ENCODE peak calls at places on chromosome 21, in four cellular contexts. M, D, V and Y are unnamed samples.

GRCh38 chr21:34925597-34925996 is 123.5 kb downstream of the RUNX1 start:
- DNase-seq in M (no peak), D (no peak), V (no peak), Y (no peak)

GRCh38 chr21:39863111-39863510 is 4.1 kb upstream of the PCP4 start:
- DNase-seq in M (peak; percentile 59), D (peak; percentile 62), V (no peak), Y (peak; percentile 1)

GRCh38 chr21:26169061-26169610 is 1.4 kb downstream of the APP start:
- DNase-seq in M (peak; percentile 70), D (peak; percentile 60), V (peak; percentile 71), Y (peak; percentile 68)

GRCh38 chr21:46425061-46425460 is 33.6 kb upstream of the DIP2A start:
- DNase-seq in M (no peak), D (no peak), V (no peak), Y (no peak)

GRCh38 chr21:28959367-28960099 is 33.1 kb downstream of the LTN1 start:
- DNase-seq in M (peak; percentile 40), D (peak; percentile 39), V (peak; percentile 89), Y (peak; percentile 28)

GRCh38 chr21:34298797-34299539 is 64.8 kb upstream of the KCNE2 start:
- DNase-seq in M (no peak), D (no peak), V (no peak), Y (no peak)

GRCh38 chr21:45745256-45745655 is 101.7 kb downstream of the PCBP3 start:
- DNase-seq in M (no peak), D (no peak), V (no peak), Y (no peak)

GRCh38 chr21:39525129-39525528 is 73.4 kb downstream of the SH3BGR start:
- DNase-seq in M (no peak), D (no peak), V (no peak), Y (no peak)

GRCh38 chr21:28791595-28792282 is 200.9 kb downstream of the LTN1 start:
- DNase-seq in M (no peak), D (no peak), V (no peak), Y (no peak)

GRCh38 chr21:41863439-41863740 is 15.8 kb downstream of the PRDM15 start:
- DNase-seq in M (no peak), D (no peak), V (no peak), Y (no peak)

GRCh38 chr21:44440241-44441040 is 14.9 kb upstream of the LRRC3 start:
- DNase-seq in M (no peak), D (no peak), V (no peak), Y (no peak)

GRCh38 chr21:35375115-35375514 is 326.0 kb upstream of the RUNX1 start:
- DNase-seq in M (peak; percentile 61), D (peak; percentile 77), V (peak; percentile 82), Y (peak; percentile 88)

GRCh38 chr21:25963186-25963585 is 207.4 kb downstream of the APP start:
- DNase-seq in M (peak; percentile 85), D (peak; percentile 80), V (peak; percentile 34), Y (peak; percentile 83)

GRCh38 chr21:29181799-29182470 is 51.5 kb downstream of the MAP3K7CL start:
- DNase-seq in M (peak; percentile 75), D (peak; percentile 64), V (peak; percentile 95), Y (peak; percentile 84)

GRCh38 chr21:42939581-42940413 is 14.4 kb upstream of the ERVH48-1 start:
- DNase-seq in M (peak; percentile 99), D (peak; percentile 97), V (peak; percentile 99), Y (peak; percentile 98)
- H3K4me3 ChIP-seq in M (peak overlapping the region; percentile 10), D (peak overlapping the region; percentile 2), V (peak overlapping the region; percentile 26), Y (no peak overlapping the region)

GRCh38 chr21:30408782-30409494 is 13.1 kb downstream of the KRTAP13-1 start:
- DNase-seq in M (peak; percentile 93), D (peak; percentile 83), V (no peak), Y (peak; percentile 94)
- TF ChIP-seq CTCF in M (peak; percentile 83), D (peak; percentile 87), V (no peak), Y (peak; percentile 76)

GRCh38 chr21:37914211-37914900 is 1.9 kb downstream of the KCNJ6 start:
- DNase-seq in M (peak; percentile 14), D (peak; percentile 34), V (peak; percentile 22), Y (peak; percentile 33)

GRCh38 chr21:37915516-37915915 is 741 bp downstream of the KCNJ6 start:
- DNase-seq in M (no peak), D (peak; percentile 8), V (no peak), Y (no peak)

GRCh38 chr21:37915941-37916794 is at the start of gene KCNJ6:
- DNase-seq in M (no peak), D (peak; percentile 37), V (peak; percentile 52), Y (peak; percentile 49)

GRCh38 chr21:37917612-37918011 is 1.4 kb upstream of the KCNJ6 start:
- DNase-seq in M (peak; percentile 62), D (peak; percentile 49), V (peak; percentile 87), Y (peak; percentile 67)

DNA sequence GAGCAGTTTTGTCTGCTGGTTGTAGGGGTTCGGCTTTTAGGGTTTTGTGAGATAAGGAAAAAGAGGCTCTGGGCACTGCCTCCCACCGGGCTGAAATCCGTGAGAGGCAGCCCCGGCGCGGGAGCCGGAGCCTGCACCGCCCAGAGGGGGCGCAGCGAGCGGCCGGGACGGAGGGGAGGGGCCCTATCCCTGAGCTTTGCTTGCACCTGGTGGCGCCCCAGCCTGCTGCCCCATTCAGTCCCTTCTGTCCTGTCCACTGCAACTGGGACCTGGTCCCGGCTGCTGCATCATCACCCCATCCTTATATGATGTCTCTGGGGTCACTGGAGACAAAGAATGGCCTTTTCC is 512 bp upstream of the KCNJ6 start:
- DNase-seq in M (no peak), D (no peak), V (no peak), Y (no peak)
- H3K4me3 ChIP-seq in M (no peak overlapping the region), D (no peak overlapping the region), V (no peak overlapping the region), Y (no peak overlapping the region)

DNA sequence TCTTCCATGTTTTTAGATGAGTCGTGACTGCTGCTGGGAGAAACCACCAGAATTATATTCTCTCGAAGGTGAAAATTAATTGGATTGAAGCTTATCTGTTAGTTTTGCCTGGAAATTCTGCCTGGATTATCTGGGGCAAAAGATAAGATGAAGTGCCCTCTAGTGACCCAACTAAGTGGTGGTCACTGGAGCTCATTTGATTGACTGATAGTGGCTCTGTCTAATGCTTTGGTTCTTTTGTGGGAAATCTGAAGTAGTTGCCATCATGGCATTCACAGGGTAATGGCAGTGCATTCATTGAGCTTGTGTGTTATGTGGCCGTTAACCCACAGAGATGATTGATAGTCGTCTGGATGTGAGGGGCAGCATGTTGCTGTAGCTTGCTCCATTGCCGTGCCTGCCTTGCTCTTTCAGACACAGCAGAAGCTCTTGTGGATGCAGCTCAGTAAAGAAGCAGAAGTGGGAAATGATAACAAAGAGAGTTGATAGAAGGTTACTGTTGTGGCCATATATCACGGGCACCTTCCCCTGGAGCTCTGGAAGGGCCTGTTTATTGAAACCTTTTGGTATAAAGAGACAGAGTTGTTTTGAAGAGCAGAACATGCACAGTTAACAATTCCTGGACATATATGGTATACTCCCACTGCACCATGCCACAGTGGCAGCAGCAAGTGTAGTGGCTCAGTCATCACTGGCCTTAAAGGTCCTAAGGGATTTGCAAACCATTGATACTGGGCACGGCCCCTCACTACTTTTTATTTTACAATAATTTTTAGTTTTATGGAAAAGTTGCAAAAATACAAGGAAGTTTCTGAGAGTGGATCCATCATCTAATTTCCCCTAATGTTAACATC is 42.0 kb downstream of the CXADR start:
- DNase-seq in M (peak; percentile 20), D (no peak), V (peak; percentile 10), Y (peak; percentile 14)
- TF ChIP-seq CTCF in M (peak; percentile 56), D (peak; percentile 50), V (peak; percentile 35), Y (peak; percentile 40)

GRCh38 chr21:36966066-36966845 is at the start of gene HLCS:
- DNase-seq in M (peak; percentile 85), D (peak; percentile 69), V (peak; percentile 36), Y (peak; percentile 75)

GRCh38 chr21:36964398-36964797 is 2.1 kb downstream of the HLCS start:
- DNase-seq in M (no peak), D (no peak), V (no peak), Y (no peak)

GRCh38 chr21:36966846-36967657 is 583 bp upstream of the HLCS start:
- DNase-seq in M (no peak), D (no peak), V (no peak), Y (no peak)

GRCh38 chr21:36965720-36966065 is 776 bp downstream of the HLCS start:
- DNase-seq in M (no peak), D (no peak), V (no peak), Y (no peak)

DNA sequence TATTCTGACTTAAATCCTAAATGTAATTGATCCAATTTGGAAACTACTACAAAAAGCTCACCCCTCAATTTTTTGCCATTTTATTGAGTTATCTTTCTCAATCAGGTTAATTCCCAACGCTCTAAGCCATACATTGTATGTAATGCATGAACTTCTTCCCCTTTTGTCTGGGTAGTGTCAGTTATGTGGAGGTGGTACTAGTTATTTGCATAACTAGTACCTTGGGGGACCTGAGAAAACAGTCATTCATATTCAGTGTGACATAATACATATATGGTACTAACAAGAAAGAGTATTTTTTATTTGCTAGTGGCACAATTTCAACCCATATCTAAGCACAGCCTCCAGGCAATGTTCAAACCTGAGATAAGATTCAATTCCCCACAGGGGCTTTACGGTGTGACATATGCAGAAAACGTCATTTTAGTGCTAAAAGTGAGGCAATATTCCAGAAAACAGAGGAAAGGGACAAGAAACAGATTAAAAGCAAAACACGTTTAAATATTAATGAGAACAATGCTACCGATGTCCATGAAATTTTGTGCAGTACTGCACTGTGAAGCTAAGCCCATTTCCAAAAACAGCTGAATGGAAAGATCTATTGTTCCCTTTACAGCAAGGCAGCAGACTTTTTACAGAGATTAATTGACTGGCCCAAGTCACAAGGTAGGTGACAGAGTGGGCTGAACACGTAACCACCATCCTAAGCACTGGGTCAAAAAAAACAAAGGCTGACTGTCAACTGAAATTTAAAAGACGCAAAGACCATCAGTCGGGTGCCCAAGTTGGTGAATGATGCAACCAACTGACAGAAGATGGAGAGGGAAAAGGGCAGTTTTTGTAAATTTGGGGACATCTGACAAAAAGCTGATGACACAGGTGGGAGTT is 1.4 kb downstream of the HLCS start:
- DNase-seq in M (no peak), D (no peak), V (no peak), Y (no peak)
- H3K4me3 ChIP-seq in M (peak overlapping the region; percentile 95), D (peak overlapping the region; percentile 79), V (no peak overlapping the region), Y (no peak overlapping the region)

GRCh38 chr21:24369751-24370150 is 1237.5 kb downstream of the MRPL39 start:
- DNase-seq in M (no peak), D (no peak), V (peak; percentile 2), Y (no peak)

GRCh38 chr21:24369278-24369677 is 1238.0 kb downstream of the MRPL39 start:
- DNase-seq in M (no peak), D (no peak), V (no peak), Y (no peak)

DNA sequence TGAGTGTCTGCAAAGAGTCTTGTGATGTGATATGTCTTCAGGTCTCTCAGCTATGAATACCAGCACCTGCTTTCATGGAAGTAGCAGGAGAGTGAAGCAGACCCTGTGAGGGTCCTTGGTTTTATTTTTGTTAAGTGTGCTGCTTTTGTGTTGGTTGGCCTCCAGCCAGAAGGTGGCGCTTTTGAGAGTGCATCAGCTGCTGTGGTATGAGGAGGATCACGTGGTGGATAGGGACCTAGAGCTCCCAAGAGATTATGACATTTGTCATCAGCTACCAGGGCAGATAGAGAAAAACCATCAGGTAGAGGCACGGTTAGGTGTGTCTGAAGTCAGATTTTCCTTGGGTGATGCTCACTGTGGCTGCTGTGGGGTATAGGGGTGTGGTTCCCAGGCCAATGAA is 1232.1 kb downstream of the MRPL39 start:
- DNase-seq in M (no peak), D (no peak), V (no peak), Y (no peak)
- TF ChIP-seq CTCF in M (peak; percentile 41), D (no peak), V (no peak), Y (no peak)

GRCh38 chr21:14535702-14536101 is 10.4 kb downstream of the SAMSN1 start:
- DNase-seq in M (no peak), D (no peak), V (no peak), Y (no peak)
- H3K4me3 ChIP-seq in M (no peak overlapping the region), D (no peak overlapping the region), V (no peak overlapping the region), Y (no peak overlapping the region)

GRCh38 chr21:36990508-36991205 is 15.8 kb upstream of the RIPPLY3 start:
- DNase-seq in M (no peak), D (no peak), V (no peak), Y (no peak)
- TF ChIP-seq CTCF in M (no peak), D (no peak), V (no peak), Y (no peak)